ENCODE peak calls at places on chromosomes 7 and 10, in ten cellular contexts. One of them, this sample, is unnamed.

GRCh38 chr7:327991-328702 is 38.2 kb downstream of the FOXL3 start:
- DNase-seq in GM12878: no peak
- DNase-seq in K562: no peak
- DNase-seq in GM23338: no peak
- DNase-seq in HCT116: no peak
- DNase-seq in prostate gland: no peak
- DNase-seq in Panc1: no peak
- DNase-seq in stomach: no peak
- DNase-seq in HL-60: no peak
- DNase-seq in spleen: no peak
- DNase-seq in this sample: no peak

GRCh38 chr7:43879477-43879876 is 10.2 kb upstream of the MRPS24 start:
- DNase-seq in GM12878: no peak
- DNase-seq in K562: no peak
- DNase-seq in GM23338: no peak
- DNase-seq in HCT116: no peak
- DNase-seq in prostate gland: no peak
- DNase-seq in Panc1: no peak
- DNase-seq in stomach: no peak
- DNase-seq in HL-60: no peak
- DNase-seq in spleen: no peak
- DNase-seq in this sample: no peak

GRCh38 chr7:143884978-143885559 is 16.9 kb downstream of the TCAF1 start:
- DNase-seq in GM12878: no peak
- DNase-seq in K562: peak
- DNase-seq in GM23338: peak
- DNase-seq in HCT116: no peak
- DNase-seq in prostate gland: no peak
- DNase-seq in Panc1: no peak
- DNase-seq in stomach: no peak
- DNase-seq in HL-60: no peak
- DNase-seq in spleen: peak
- DNase-seq in this sample: peak

GRCh38 chr10:129621694-129622093 is 154.7 kb downstream of the MGMT start:
- DNase-seq in GM12878: no peak
- DNase-seq in K562: no peak
- DNase-seq in GM23338: no peak
- DNase-seq in HCT116: no peak
- DNase-seq in prostate gland: no peak
- DNase-seq in Panc1: no peak
- DNase-seq in stomach: no peak
- DNase-seq in HL-60: no peak
- DNase-seq in spleen: no peak
- DNase-seq in this sample: no peak

GRCh38 chr7:2519119-2519930 is at the start of gene LFNG:
- DNase-seq in GM12878: peak
- DNase-seq in K562: peak
- DNase-seq in GM23338: peak
- DNase-seq in HCT116: peak
- DNase-seq in prostate gland: peak
- DNase-seq in Panc1: no peak
- DNase-seq in stomach: peak
- DNase-seq in HL-60: peak
- DNase-seq in spleen: peak
- DNase-seq in this sample: peak

GRCh38 chr10:3969876-3970666 is 185.1 kb upstream of the KLF6 start:
- DNase-seq in GM12878: no peak
- DNase-seq in K562: no peak
- DNase-seq in GM23338: no peak
- DNase-seq in HCT116: no peak
- DNase-seq in prostate gland: peak
- DNase-seq in Panc1: no peak
- DNase-seq in stomach: no peak
- DNase-seq in HL-60: no peak
- DNase-seq in spleen: no peak
- DNase-seq in this sample: no peak

GRCh38 chr7:156079156-156079555 is 266.9 kb upstream of the SHH start:
- DNase-seq in GM12878: no peak
- DNase-seq in K562: no peak
- DNase-seq in GM23338: no peak
- DNase-seq in HCT116: no peak
- DNase-seq in prostate gland: no peak
- DNase-seq in Panc1: no peak
- DNase-seq in stomach: no peak
- DNase-seq in HL-60: no peak
- DNase-seq in spleen: peak
- DNase-seq in this sample: no peak

GRCh38 chr10:30773501-30773900 is 143.9 kb upstream of the LYZL2 start:
- DNase-seq in GM12878: no peak
- DNase-seq in K562: no peak
- DNase-seq in GM23338: no peak
- DNase-seq in HCT116: no peak
- DNase-seq in prostate gland: no peak
- DNase-seq in Panc1: no peak
- DNase-seq in stomach: no peak
- DNase-seq in HL-60: no peak
- DNase-seq in spleen: no peak
- DNase-seq in this sample: no peak

GRCh38 chr7:33053716-33054115 is 8.9 kb downstream of the NT5C3A start:
- DNase-seq in GM12878: no peak
- DNase-seq in K562: no peak
- DNase-seq in GM23338: no peak
- DNase-seq in HCT116: no peak
- DNase-seq in prostate gland: no peak
- DNase-seq in Panc1: no peak
- DNase-seq in stomach: no peak
- DNase-seq in HL-60: no peak
- DNase-seq in spleen: no peak
- DNase-seq in this sample: no peak

GRCh38 chr10:104809288-104810090 is 168.4 kb downstream of the SORCS3 start:
- DNase-seq in GM12878: no peak
- DNase-seq in K562: no peak
- DNase-seq in GM23338: peak
- DNase-seq in HCT116: peak
- DNase-seq in prostate gland: no peak
- DNase-seq in Panc1: no peak
- DNase-seq in stomach: no peak
- DNase-seq in HL-60: no peak
- DNase-seq in spleen: no peak
- DNase-seq in this sample: no peak

GRCh38 chr10:128481152-128481551 is 354.9 kb upstream of the MKI67 start:
- DNase-seq in GM12878: no peak
- DNase-seq in K562: no peak
- DNase-seq in GM23338: no peak
- DNase-seq in HCT116: no peak
- DNase-seq in prostate gland: no peak
- DNase-seq in Panc1: no peak
- DNase-seq in stomach: no peak
- DNase-seq in HL-60: no peak
- DNase-seq in spleen: no peak
- DNase-seq in this sample: no peak

GRCh38 chr10:103281753-103282152 is 4.8 kb downstream of the INA start:
- DNase-seq in GM12878: no peak
- DNase-seq in K562: peak
- DNase-seq in GM23338: peak
- DNase-seq in HCT116: no peak
- DNase-seq in prostate gland: no peak
- DNase-seq in Panc1: no peak
- DNase-seq in stomach: no peak
- DNase-seq in HL-60: no peak
- DNase-seq in spleen: no peak
- DNase-seq in this sample: no peak

GRCh38 chr10:17780727-17781126 is 28.4 kb upstream of the MRC1 start:
- DNase-seq in GM12878: no peak
- DNase-seq in K562: peak
- DNase-seq in GM23338: no peak
- DNase-seq in HCT116: no peak
- DNase-seq in prostate gland: no peak
- DNase-seq in Panc1: no peak
- DNase-seq in stomach: no peak
- DNase-seq in HL-60: no peak
- DNase-seq in spleen: no peak
- DNase-seq in this sample: no peak

GRCh38 chr7:7134036-7134435 is 48.3 kb upstream of the C1GALT1 start:
- DNase-seq in GM12878: no peak
- DNase-seq in K562: no peak
- DNase-seq in GM23338: no peak
- DNase-seq in HCT116: no peak
- DNase-seq in prostate gland: no peak
- DNase-seq in Panc1: no peak
- DNase-seq in stomach: no peak
- DNase-seq in HL-60: no peak
- DNase-seq in spleen: no peak
- DNase-seq in this sample: no peak

GRCh38 chr10:111560042-111560441 is 483.2 kb downstream of the ADRA2A start:
- DNase-seq in GM12878: no peak
- DNase-seq in K562: no peak
- DNase-seq in GM23338: no peak
- DNase-seq in HCT116: no peak
- DNase-seq in prostate gland: no peak
- DNase-seq in Panc1: no peak
- DNase-seq in stomach: no peak
- DNase-seq in HL-60: no peak
- DNase-seq in spleen: no peak
- DNase-seq in this sample: no peak

GRCh38 chr10:50740351-50740688 is 584 bp downstream of the ASAH2B start:
- DNase-seq in GM12878: peak
- DNase-seq in K562: peak
- DNase-seq in GM23338: no peak
- DNase-seq in HCT116: no peak
- DNase-seq in prostate gland: no peak
- DNase-seq in Panc1: no peak
- DNase-seq in stomach: no peak
- DNase-seq in HL-60: no peak
- DNase-seq in spleen: peak
- DNase-seq in this sample: no peak

GRCh38 chr7:51965454-51965853 is 648.8 kb upstream of the COBL start:
- DNase-seq in GM12878: no peak
- DNase-seq in K562: no peak
- DNase-seq in GM23338: no peak
- DNase-seq in HCT116: no peak
- DNase-seq in prostate gland: no peak
- DNase-seq in Panc1: no peak
- DNase-seq in stomach: no peak
- DNase-seq in HL-60: no peak
- DNase-seq in spleen: no peak
- DNase-seq in this sample: no peak
- TF ChIP-seq POLR2AphosphoS5 in GM12878: no peak
- TF ChIP-seq POLR2AphosphoS5 in K562: no peak
- TF ChIP-seq POLR2AphosphoS5 in GM23338: no peak
- TF ChIP-seq POLR2AphosphoS5 in HCT116: no peak
- TF ChIP-seq POLR2AphosphoS5 in prostate gland: no peak
- TF ChIP-seq POLR2AphosphoS5 in Panc1: no peak
- TF ChIP-seq POLR2AphosphoS5 in stomach: no peak
- TF ChIP-seq POLR2AphosphoS5 in HL-60: no peak
- TF ChIP-seq POLR2AphosphoS5 in spleen: no peak
- TF ChIP-seq POLR2AphosphoS5 in this sample: no peak

DNA sequence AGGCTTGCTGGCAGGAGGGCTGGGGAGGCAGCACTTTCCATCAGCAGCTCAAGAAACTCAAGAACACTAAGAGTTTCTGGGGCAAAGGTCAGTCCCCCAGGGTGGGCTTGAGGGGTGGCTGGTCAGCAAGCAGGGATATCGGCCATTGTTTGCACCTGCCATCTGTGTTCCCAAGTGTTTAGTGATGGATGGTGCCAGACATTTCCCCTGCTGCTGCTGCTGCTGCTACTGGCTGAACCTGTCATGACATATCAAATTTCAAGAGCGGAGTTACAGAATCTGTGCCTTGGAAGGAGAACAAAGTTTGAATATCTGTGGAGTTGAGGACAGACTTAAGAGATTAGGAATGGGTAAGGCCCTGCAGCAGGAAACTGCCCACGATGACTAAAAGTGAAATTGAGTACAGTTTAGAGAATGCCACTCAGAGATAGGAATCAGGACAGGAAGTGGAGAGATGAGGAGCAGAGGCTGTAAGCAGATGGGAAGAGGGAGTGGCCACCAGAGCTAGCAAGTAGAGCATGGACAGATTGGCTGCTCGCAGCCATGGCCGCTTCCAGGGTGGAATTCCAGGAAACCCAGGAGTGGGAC is 39.2 kb upstream of the PPP1R3C start:
- DNase-seq in GM12878: no peak
- DNase-seq in K562: peak
- DNase-seq in GM23338: peak
- DNase-seq in HCT116: no peak
- DNase-seq in prostate gland: no peak
- DNase-seq in Panc1: no peak
- DNase-seq in stomach: no peak
- DNase-seq in HL-60: no peak
- DNase-seq in spleen: no peak
- DNase-seq in this sample: no peak
- TF ChIP-seq POLR2AphosphoS5 in GM12878: no peak
- TF ChIP-seq POLR2AphosphoS5 in K562: no peak
- TF ChIP-seq POLR2AphosphoS5 in GM23338: no peak
- TF ChIP-seq POLR2AphosphoS5 in HCT116: no peak
- TF ChIP-seq POLR2AphosphoS5 in prostate gland: no peak
- TF ChIP-seq POLR2AphosphoS5 in Panc1: no peak
- TF ChIP-seq POLR2AphosphoS5 in stomach: no peak
- TF ChIP-seq POLR2AphosphoS5 in HL-60: no peak
- TF ChIP-seq POLR2AphosphoS5 in spleen: no peak
- TF ChIP-seq POLR2AphosphoS5 in this sample: no peak

DNA sequence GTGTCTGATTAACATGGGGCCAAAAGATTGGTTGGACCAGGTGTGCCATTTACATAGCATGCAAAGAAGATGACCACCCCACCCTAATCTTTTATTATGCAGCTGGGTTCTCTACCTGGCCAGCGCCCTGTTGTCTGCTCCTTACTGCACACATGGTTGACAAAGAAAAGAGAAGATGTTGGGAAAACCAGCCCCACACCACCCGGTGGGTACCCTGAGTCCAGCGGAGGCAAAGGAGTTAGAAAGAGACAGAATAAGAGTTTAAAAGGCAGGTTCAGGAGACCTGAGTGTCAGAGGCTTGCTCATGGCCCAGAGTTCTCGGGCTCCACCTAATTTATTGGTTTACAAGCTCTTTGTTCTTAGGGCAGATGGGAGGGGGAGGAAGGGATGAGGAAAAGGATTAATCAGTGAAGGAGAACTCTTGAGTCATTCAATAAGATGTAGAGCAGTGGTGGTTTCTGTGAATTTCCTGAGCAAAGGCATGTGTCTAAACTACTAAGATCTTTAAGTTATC is 24.1 kb upstream of the ABCA13 start:
- DNase-seq in GM12878: no peak
- DNase-seq in K562: no peak
- DNase-seq in GM23338: no peak
- DNase-seq in HCT116: no peak
- DNase-seq in prostate gland: no peak
- DNase-seq in Panc1: no peak
- DNase-seq in stomach: no peak
- DNase-seq in HL-60: no peak
- DNase-seq in spleen: no peak
- DNase-seq in this sample: no peak
- TF ChIP-seq POLR2AphosphoS5 in GM12878: no peak
- TF ChIP-seq POLR2AphosphoS5 in K562: no peak
- TF ChIP-seq POLR2AphosphoS5 in GM23338: no peak
- TF ChIP-seq POLR2AphosphoS5 in HCT116: no peak
- TF ChIP-seq POLR2AphosphoS5 in prostate gland: no peak
- TF ChIP-seq POLR2AphosphoS5 in Panc1: no peak
- TF ChIP-seq POLR2AphosphoS5 in stomach: no peak
- TF ChIP-seq POLR2AphosphoS5 in HL-60: no peak
- TF ChIP-seq POLR2AphosphoS5 in spleen: no peak
- TF ChIP-seq POLR2AphosphoS5 in this sample: no peak

GRCh38 chr10:86250399-86250798 is 116.2 kb downstream of the GRID1 start:
- DNase-seq in GM12878: no peak
- DNase-seq in K562: no peak
- DNase-seq in GM23338: no peak
- DNase-seq in HCT116: no peak
- DNase-seq in prostate gland: no peak
- DNase-seq in Panc1: no peak
- DNase-seq in stomach: no peak
- DNase-seq in HL-60: no peak
- DNase-seq in spleen: peak
- DNase-seq in this sample: no peak
- TF ChIP-seq POLR2AphosphoS5 in GM12878: no peak
- TF ChIP-seq POLR2AphosphoS5 in K562: no peak
- TF ChIP-seq POLR2AphosphoS5 in GM23338: no peak
- TF ChIP-seq POLR2AphosphoS5 in HCT116: no peak
- TF ChIP-seq POLR2AphosphoS5 in prostate gland: no peak
- TF ChIP-seq POLR2AphosphoS5 in Panc1: no peak
- TF ChIP-seq POLR2AphosphoS5 in stomach: no peak
- TF ChIP-seq POLR2AphosphoS5 in HL-60: no peak
- TF ChIP-seq POLR2AphosphoS5 in spleen: no peak
- TF ChIP-seq POLR2AphosphoS5 in this sample: no peak